ENCODE peak calls at places on chromosomes 6 and 20, in eight cellular contexts. E is HL-60, M is D721Med, O is colonic mucosa, W is astrocyte of the spinal cord, J is OCI-LY7, K is suprapubic skin, X is fibroblast of lung. F is an unnamed sample.

GRCh38 chr20:46483879-46484278 is 29.5 kb downstream of the ZNF334 start:
- DNase-seq in W (no peak), O (no peak), K (no peak), E (no peak), X (no peak), M (no peak), J (no peak), F (no peak)

GRCh38 chr20:48679603-48680002 is 148.2 kb downstream of the PREX1 start:
- DNase-seq in J (peak), E (no peak), W (no peak), X (no peak), M (no peak), K (no peak), O (peak), F (no peak)

GRCh38 chr6:135180458-135181332 is at the start of gene MYB:
- DNase-seq in X (peak), W (peak), E (peak), K (peak), J (peak), O (peak), M (peak), F (no peak)

GRCh38 chr6:45574885-45575284 is 197.2 kb upstream of the SUPT3H start:
- DNase-seq in O (no peak), M (no peak), K (no peak), X (no peak), W (no peak), J (no peak), E (peak), F (no peak)

GRCh38 chr20:25057234-25058050 is 497 bp downstream of the ACSS1 start:
- DNase-seq in X (peak), J (no peak), K (peak), E (peak), W (peak), O (peak), M (no peak), F (no peak)

GRCh38 chr6:4635666-4636065 is 140.5 kb upstream of the CDYL start:
- DNase-seq in M (no peak), O (no peak), K (no peak), E (no peak), W (no peak), X (peak), J (no peak), F (no peak)

GRCh38 chr6:164554700-164555479 is 754.5 kb downstream of the C6orf118 start:
- DNase-seq in E (no peak), K (no peak), M (no peak), O (no peak), W (no peak), J (no peak), X (no peak), F (no peak)

GRCh38 chr20:36274248-36274841 is 31.8 kb upstream of the DLGAP4 start:
- DNase-seq in J (no peak), X (no peak), O (no peak), E (no peak), M (no peak), K (no peak), W (no peak), F (peak)

GRCh38 chr6:135066806-135067205 is 12.2 kb upstream of the HBS1L start:
- DNase-seq in J (no peak), M (no peak), O (no peak), E (peak), X (no peak), W (no peak), K (no peak), F (no peak)

GRCh38 chr6:163036251-163036650 is 308.5 kb downstream of the PACRG start:
- DNase-seq in E (no peak), X (no peak), W (no peak), M (no peak), O (no peak), K (no peak), J (no peak), F (no peak)

GRCh38 chr6:168699631-168700315 is 258.8 kb downstream of the SMOC2 start:
- DNase-seq in W (no peak), E (no peak), O (no peak), M (no peak), X (no peak), J (no peak), K (no peak), F (no peak)

GRCh38 chr6:88262372-88262771 is 96.2 kb upstream of the CNR1 start:
- DNase-seq in X (no peak), W (no peak), E (peak), O (no peak), K (no peak), M (no peak), J (no peak), F (no peak)

DNA sequence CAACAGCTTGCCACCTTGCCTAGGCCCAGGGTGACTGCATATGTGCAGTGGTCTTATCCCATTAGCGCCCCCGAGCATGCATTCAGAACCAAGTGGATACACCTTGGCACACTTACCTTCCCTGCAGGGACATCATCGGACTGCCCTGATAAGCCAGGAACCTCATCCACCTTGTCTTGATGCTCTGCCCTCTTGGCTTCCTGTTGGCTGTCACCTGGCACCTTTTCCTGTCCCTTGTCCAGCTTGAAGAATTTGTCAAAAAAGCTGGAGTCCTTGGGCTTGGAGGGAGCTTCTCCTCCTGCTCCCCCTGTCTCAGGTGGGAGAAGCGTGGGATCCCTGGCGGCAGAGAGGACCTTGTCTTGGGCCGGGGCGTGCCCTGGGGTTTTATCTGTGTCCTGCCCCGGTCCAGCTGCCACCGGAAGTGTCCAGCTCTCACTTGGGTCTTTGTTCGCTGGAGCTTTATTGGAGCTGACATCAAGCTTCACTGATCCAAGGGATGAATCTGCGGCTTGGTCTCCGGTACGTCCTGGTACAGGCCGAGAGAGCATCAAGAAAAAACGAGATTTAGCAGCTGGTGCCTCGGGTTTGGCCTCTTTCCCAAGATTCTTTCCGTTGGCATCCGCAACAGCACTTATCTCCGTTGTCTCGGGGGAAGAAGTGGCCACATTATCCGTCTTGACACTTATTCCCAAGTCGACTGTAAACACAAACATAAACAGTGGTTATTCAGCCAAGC is 42.0 kb downstream of the BCAS1 start:
- DNase-seq in K (no peak), X (no peak), J (no peak), M (no peak), W (no peak), E (no peak), O (no peak), F (no peak)
- TF ChIP-seq CTCF in K (no peak), X (no peak), J (no peak), M (no peak), W (no peak), E (no peak), O (no peak), F (no peak)

GRCh38 chr6:24990227-24990843 is 54.6 kb upstream of the RIPOR2 start:
- DNase-seq in M (no peak), O (no peak), X (peak), W (peak), K (no peak), E (no peak), J (no peak), F (no peak)

GRCh38 chr6:24994812-24995211 is 59.1 kb upstream of the RIPOR2 start:
- DNase-seq in W (no peak), O (no peak), J (no peak), E (no peak), X (no peak), M (no peak), K (no peak), F (no peak)

GRCh38 chr6:24988562-24988961 is 52.8 kb upstream of the RIPOR2 start:
- DNase-seq in K (no peak), X (no peak), J (no peak), O (no peak), E (no peak), W (no peak), M (no peak), F (no peak)

GRCh38 chr6:24990944-24991747 is 55.4 kb upstream of the RIPOR2 start:
- DNase-seq in E (no peak), X (no peak), J (no peak), O (no peak), K (no peak), M (no peak), W (no peak), F (no peak)

DNA sequence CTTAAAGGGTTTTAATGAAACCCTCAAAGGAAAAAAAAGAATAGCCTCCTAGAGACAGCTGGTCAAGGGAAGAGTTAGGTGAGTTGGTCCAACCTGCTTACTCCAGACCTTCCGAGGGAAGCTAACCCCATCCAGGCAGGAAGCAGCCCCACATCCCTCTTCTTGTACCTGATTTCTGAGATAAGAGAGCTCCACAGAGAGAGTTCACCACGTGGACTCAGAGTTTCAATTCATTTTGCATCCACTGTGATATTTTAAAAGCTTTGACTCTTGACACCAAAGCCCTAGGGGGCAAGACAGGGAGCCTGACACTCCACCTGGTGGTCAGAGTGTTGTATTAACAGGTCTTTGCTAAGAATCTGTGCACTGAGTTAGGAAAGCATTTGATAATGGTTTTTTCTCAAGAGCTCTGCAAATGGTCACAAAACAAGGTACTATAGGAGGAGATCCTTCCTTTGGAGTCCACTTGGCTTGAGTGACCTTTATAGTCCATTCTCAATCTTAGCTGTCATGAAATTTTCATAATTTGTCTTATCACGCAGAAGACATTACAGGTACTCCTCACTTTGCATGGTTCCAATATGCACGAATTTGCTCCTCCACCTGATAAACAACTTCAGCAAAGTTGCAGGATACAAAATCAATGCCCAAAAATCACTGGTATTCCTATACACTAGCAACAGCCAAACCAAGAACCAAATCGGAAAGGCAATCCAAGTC is 56.1 kb upstream of the RIPOR2 start:
- DNase-seq in X (peak), M (no peak), J (peak), O (peak), K (no peak), W (no peak), E (peak), F (no peak)
- TF ChIP-seq CTCF in X (peak), M (peak), J (peak), O (peak), K (peak), W (peak), E (peak), F (peak)

GRCh38 chr6:33034554-33034953 is 25.2 kb upstream of the HLA-DOA start:
- DNase-seq in M (no peak), E (no peak), W (no peak), O (no peak), J (no peak), X (no peak), K (no peak), F (no peak)

GRCh38 chr6:33040157-33040556 is 30.8 kb upstream of the HLA-DOA start:
- DNase-seq in K (no peak), X (no peak), O (no peak), E (no peak), M (no peak), J (no peak), W (no peak), F (no peak)

DNA sequence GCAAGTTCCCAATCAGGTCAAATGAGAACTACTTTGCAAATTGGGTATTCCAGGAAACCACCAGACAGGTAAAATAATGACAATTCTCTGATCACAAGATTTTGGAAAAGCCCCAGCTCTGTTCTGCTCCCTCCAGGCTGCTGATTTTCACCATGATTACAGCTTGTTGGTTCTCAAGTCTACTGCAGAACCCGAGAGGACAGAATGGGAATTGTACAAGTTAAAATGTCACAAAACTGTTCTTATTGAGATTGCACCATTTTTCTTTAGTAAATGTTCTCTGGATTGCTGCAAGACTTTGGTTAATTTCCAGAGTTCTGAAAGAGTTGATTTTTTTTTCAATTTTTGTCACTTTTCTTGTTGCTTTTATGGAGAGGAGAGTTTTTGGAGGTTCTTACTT is 27.1 kb upstream of the HLA-DOA start:
- DNase-seq in J (no peak), W (no peak), M (no peak), E (no peak), K (no peak), O (no peak), X (no peak), F (no peak)
- TF ChIP-seq CTCF in J (no peak), W (no peak), M (no peak), E (no peak), K (no peak), O (no peak), X (no peak), F (no peak)

DNA sequence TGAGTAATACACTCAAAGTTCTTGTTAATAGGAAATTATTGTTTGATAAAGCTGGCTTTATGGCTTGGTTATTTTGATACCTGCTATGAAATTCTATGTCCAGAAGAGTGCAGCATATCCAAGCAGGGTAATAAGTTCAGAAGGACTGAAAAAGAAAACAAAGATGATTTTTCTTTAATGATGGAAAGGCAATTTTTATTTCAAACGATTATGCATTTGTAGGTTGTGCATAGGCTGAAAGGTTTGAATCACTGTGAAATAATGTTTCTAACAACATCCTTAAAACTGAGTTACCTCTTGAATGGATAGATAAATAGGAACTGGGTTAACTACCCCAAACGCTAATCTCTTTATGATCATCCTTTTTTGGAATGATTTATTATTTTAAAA is 1.4 kb upstream of the MAN1A1 start:
- DNase-seq in O (no peak), W (peak), J (peak), M (no peak), X (peak), E (no peak), K (no peak), F (no peak)
- TF ChIP-seq CTCF in O (peak), W (peak), J (peak), M (peak), X (peak), E (no peak), K (no peak), F (peak)

DNA sequence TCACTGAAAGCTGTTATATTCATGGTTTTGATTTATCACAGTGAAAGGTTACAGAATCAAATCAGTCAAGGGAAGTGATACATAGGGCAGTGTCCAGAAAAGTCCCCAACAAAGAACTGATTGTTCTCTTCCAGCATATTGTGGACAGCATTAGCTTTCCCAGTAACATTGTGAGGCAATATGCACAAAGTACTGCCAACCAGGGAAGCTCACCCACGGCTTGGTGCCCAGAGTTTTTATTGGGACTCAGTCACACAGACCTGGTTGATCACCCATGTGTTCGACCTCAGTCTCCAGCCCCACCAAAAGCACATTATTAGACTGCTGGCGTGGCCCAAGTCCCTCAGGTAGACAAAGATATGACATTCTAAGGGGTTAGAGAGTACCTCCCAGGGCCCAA is 76.0 kb downstream of the LCA5 start:
- DNase-seq in O (no peak), W (no peak), J (no peak), K (no peak), M (no peak), E (no peak), X (no peak), F (no peak)
- TF ChIP-seq CTCF in O (no peak), W (no peak), J (no peak), K (no peak), M (no peak), E (no peak), X (no peak), F (no peak)

GRCh38 chr6:11702796-11703130 is 75.8 kb downstream of the ADTRP start:
- DNase-seq in E (no peak), M (no peak), X (no peak), J (no peak), O (peak), K (no peak), W (no peak), F (no peak)

GRCh38 chr6:11705069-11705468 is 73.5 kb downstream of the ADTRP start:
- DNase-seq in X (no peak), O (no peak), K (no peak), W (no peak), M (no peak), E (no peak), J (no peak), F (no peak)

GRCh38 chr6:11701568-11701967 is 77.0 kb downstream of the ADTRP start:
- DNase-seq in W (no peak), O (no peak), K (no peak), X (no peak), E (no peak), J (no peak), M (no peak), F (no peak)

GRCh38 chr6:11702039-11702795 is 76.4 kb downstream of the ADTRP start:
- DNase-seq in O (no peak), X (no peak), E (no peak), J (no peak), W (peak), M (no peak), K (no peak), F (no peak)

GRCh38 chr6:11700118-11700718 is 78.4 kb downstream of the ADTRP start:
- DNase-seq in J (peak), M (no peak), X (peak), W (peak), O (no peak), E (peak), K (no peak), F (no peak)
- TF ChIP-seq CTCF in J (peak), M (peak), X (no peak), W (peak), O (peak), E (no peak), K (no peak), F (peak)